ENCODE peak calls at places on chromosomes 12 and 14, in five cellular contexts. H, M, K, B and P are unnamed samples.

GRCh38 chr12:113171543-113171942 is 13.7 kb downstream of the DDX54 start:
- DNase-seq in H (no peak), M (no peak), B (no peak), K (no peak), P (no peak)

GRCh38 chr12:131151558-131152345 is 198.0 kb downstream of the ADGRD1 start:
- DNase-seq in M (peak; percentile 3), K (no peak), H (no peak), B (no peak), P (no peak)

GRCh38 chr14:61891251-61891650 is 129.0 kb downstream of the SNAPC1 start:
- DNase-seq in H (peak; percentile 4), M (no peak), K (no peak), B (no peak), P (no peak)

GRCh38 chr12:50961708-50962107 is 9.4 kb downstream of the HIGD1C start:
- DNase-seq in H (peak; percentile 60), B (no peak), M (no peak), K (no peak), P (no peak)

GRCh38 chr12:19489168-19489567 is 49.9 kb downstream of the AEBP2 start:
- DNase-seq in M (no peak), K (no peak), H (no peak), B (no peak), P (no peak)

GRCh38 chr14:53151867-53152626 is 1.1 kb downstream of the DDHD1 start:
- DNase-seq in B (peak; percentile 78), K (peak; percentile 90), H (peak; percentile 41), M (peak; percentile 38), P (no peak)

GRCh38 chr12:7994731-7995205 is 37.7 kb upstream of the FOXJ2 start:
- DNase-seq in M (no peak), B (no peak), H (peak; percentile 95), K (no peak), P (no peak)

GRCh38 chr12:26744697-26745440 is 88.1 kb downstream of the ITPR2 start:
- DNase-seq in K (no peak), H (no peak), B (no peak), M (no peak), P (no peak)

GRCh38 chr12:65525501-65526141 is 247.1 kb downstream of the MSRB3 start:
- DNase-seq in H (peak; percentile 34), M (no peak), B (no peak), K (no peak), P (no peak)

GRCh38 chr14:22994762-22995275 is 12.5 kb upstream of the AJUBA start:
- DNase-seq in K (no peak), M (peak; percentile 44), H (peak; percentile 56), B (no peak), P (no peak)

GRCh38 chr12:99087278-99087677 is 442.2 kb downstream of the APAF1 start:
- DNase-seq in M (no peak), K (no peak), H (no peak), B (no peak), P (no peak)

GRCh38 chr14:43789458-43789857 is 717.6 kb downstream of the FSCB start:
- DNase-seq in B (no peak), M (no peak), H (no peak), K (no peak), P (no peak)

GRCh38 chr14:37620856-37621255 is 25.4 kb downstream of the TTC6 start:
- DNase-seq in H (no peak), B (no peak), K (no peak), M (no peak), P (no peak)

GRCh38 chr12:7638764-7639570 is 26.7 kb downstream of the APOBEC1 start:
- DNase-seq in H (peak; percentile 85), K (no peak), M (peak; percentile 89), B (peak; percentile 76), P (peak; percentile 45)

GRCh38 chr12:90390947-90391346 is 564.0 kb downstream of the CCER1 start:
- DNase-seq in K (no peak), B (no peak), H (peak; percentile 49), M (no peak), P (no peak)

GRCh38 chr12:58787021-58787760 is 133.1 kb downstream of the LRIG3 start:
- DNase-seq in K (no peak), B (no peak), H (peak; percentile 51), M (no peak), P (no peak)

GRCh38 chr14:56294125-56294524 is 175.9 kb downstream of the PELI2 start:
- DNase-seq in K (no peak), M (no peak), B (no peak), H (no peak), P (no peak)

GRCh38 chr12:71162832-71163711 is 5.3 kb upstream of the TSPAN8 start:
- DNase-seq in B (no peak), M (no peak), K (no peak), H (no peak), P (no peak)

GRCh38 chr12:90102957-90103652 is 394.5 kb upstream of the ATP2B1 start:
- DNase-seq in H (peak; percentile 67), B (no peak), K (no peak), M (no peak), P (no peak)

GRCh38 chr12:60072911-60073310 is 477.1 kb downstream of the SLC16A7 start:
- DNase-seq in K (no peak), H (peak; percentile 70), M (no peak), B (no peak), P (no peak)

GRCh38 chr14:105440992-105441391 is 21.4 kb downstream of the MTA1 start:
- DNase-seq in K (peak; percentile 53), B (no peak), H (no peak), M (no peak), P (no peak)

GRCh38 chr12:553216-554000 is 93.7 kb downstream of the B4GALNT3 start:
- DNase-seq in B (no peak), M (no peak), H (no peak), K (no peak), P (no peak)

DNA sequence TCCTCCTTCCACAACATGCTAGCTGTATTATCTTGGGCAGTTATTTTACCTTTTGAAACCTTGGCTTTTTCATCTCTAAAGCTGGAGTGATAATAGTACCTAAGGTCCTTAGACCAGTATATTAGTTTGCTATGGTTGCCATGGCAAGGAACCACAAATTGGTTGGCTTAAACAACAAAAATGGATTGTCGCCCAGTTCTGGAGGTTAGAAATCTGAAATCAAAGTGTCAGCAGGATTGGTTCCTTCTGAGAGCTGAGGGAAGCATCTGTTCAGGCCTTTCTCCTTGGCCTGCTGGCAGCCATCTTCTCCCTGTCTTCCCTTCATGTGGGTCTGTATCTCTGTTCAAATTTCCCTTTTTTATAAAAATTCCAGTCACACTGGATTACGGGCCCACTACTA is 55.5 kb upstream of the SLC35F4 start:
- DNase-seq in H (no peak), B (no peak), M (no peak), K (no peak), P (no peak)
- H3K27me3 ChIP-seq in H (no peaks in the 10 kb centered on the region), B (no peaks in the 10 kb centered on the region), M (no peaks in the 10 kb centered on the region), K (no peaks in the 10 kb centered on the region), P (no peaks in the 10 kb centered on the region)

GRCh38 chr14:94172545-94172944 is 1.6 kb upstream of the PPP4R4 start:
- DNase-seq in M (no peak), K (no peak), H (no peak), B (no peak), P (no peak)

GRCh38 chr14:94173471-94173884 is 644 bp upstream of the PPP4R4 start:
- DNase-seq in H (no peak), M (peak; percentile 13), B (no peak), K (peak; percentile 79), P (no peak)

GRCh38 chr14:94175403-94176146 is 1.5 kb downstream of the PPP4R4 start:
- DNase-seq in B (no peak), M (no peak), H (no peak), K (no peak), P (no peak)

GRCh38 chr14:94174622-94175402 is 690 bp downstream of the PPP4R4 start:
- DNase-seq in M (no peak), H (no peak), B (peak; percentile 68), K (no peak), P (no peak)

GRCh38 chr14:94173885-94174621 is at the start of gene PPP4R4:
- DNase-seq in K (peak; percentile 97), B (peak; percentile 92), M (peak; percentile 29), H (peak; percentile 69), P (peak; percentile 44)
- H3K27ac ChIP-seq in K (peak within 1 kb of the TSS; percentile 68), B (peak within 1 kb of the TSS; percentile 41), M (peak within 1 kb of the TSS; percentile 78), H (no peak within 1 kb of the TSS), P (peak within 1 kb of the TSS; percentile 67)

DNA sequence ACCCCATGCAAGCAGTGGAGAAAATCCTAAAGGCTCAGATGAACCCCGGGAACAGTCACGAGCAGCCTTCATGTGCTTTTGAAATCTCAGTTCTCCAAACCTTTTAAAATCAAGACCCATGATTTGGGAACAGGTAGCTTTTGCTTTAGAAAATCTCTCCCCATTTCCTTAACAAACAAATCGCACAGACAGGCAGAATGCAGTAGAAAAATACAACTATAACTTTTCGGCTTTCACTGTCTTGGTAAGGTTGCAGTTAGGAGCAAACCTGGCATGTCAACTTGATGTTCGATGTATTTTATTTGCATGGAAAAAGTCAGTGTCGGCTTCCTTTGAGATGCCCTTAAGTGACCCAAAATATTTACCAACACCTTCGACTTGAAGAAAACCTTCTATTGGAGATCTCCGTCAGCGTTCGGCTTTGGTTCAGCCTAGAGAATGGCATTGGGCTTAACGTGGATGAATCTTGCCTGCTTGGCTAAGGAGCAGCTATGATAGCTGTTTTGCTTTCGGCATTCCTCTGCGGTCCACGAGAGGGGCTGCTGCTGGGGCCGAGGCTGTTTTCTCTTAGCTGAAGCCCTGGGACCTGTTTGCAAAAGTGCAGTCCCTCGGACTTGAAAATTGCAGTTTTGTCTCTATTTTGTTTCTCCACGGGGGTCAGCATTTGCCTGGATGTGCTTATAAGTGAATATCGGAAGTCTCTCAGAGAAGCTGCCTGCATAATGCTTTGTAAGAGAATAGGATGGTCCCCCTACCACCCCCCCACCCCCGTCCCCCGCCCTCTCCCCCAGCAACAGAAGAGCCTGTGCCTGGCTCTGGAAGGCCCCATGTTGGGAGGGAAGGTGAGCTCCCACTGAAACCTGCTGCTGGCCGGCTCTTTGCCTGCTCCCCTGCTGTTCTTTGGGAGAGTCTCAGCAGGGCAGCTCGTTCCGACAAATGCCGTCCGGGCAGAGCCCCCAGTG is 122.8 kb downstream of the AACS start:
- DNase-seq in H (no peak), B (no peak), K (no peak), M (no peak), P (no peak)
- H3K4me1 ChIP-seq in H (no peaks in the 10 kb centered on the region), B (peaks cover 31% of the 10 kb centered on the region), K (peaks cover 23% of the 10 kb centered on the region), M (no peaks in the 10 kb centered on the region), P (peaks cover 24% of the 10 kb centered on the region)

GRCh38 chr14:76135722-76136121 is 16.0 kb upstream of the GPATCH2L start:
- DNase-seq in H (no peak), B (no peak), K (no peak), M (no peak), P (no peak)
- H3K27me3 ChIP-seq in H (peaks cover 35% of the 10 kb centered on the region), B (peaks cover 97% of the 10 kb centered on the region), K (peaks cover 28% of the 10 kb centered on the region), M (peaks cover 2% of the 10 kb centered on the region), P (no peaks in the 10 kb centered on the region)

GRCh38 chr12:111642681-111643427 is 42.9 kb downstream of the BRAP start:
- DNase-seq in H (peak; percentile 71), K (no peak), M (no peak), B (no peak), P (no peak)
- H3K27ac ChIP-seq in H (peak overlapping the region; percentile 43), K (peak overlapping the region; percentile 72), M (peak overlapping the region; percentile 57), B (no peak overlapping the region), P (no peak overlapping the region)

GRCh38 chr14:52025952-52026510 is 36.7 kb downstream of the RTRAF start:
- DNase-seq in K (no peak), H (no peak), M (no peak), B (no peak), P (no peak)

GRCh38 chr14:52020866-52021717 is 31.7 kb downstream of the RTRAF start:
- DNase-seq in K (no peak), H (no peak), B (no peak), M (no peak), P (no peak)

GRCh38 chr14:52025310-52025709 is 36.0 kb downstream of the RTRAF start:
- DNase-seq in B (no peak), H (peak; percentile 95), M (no peak), K (no peak), P (no peak)

GRCh38 chr14:52021971-52022600 is 32.7 kb downstream of the RTRAF start:
- DNase-seq in B (no peak), H (no peak), M (no peak), K (no peak), P (no peak)

GRCh38 chr14:52023518-52023917 is 34.2 kb downstream of the RTRAF start:
- DNase-seq in H (peak; percentile 86), B (no peak), K (no peak), M (no peak), P (no peak)
- H3K4me1 ChIP-seq in H (peaks cover 36% of the 10 kb centered on the region), B (peaks cover 5% of the 10 kb centered on the region), K (peaks cover 14% of the 10 kb centered on the region), M (no peaks in the 10 kb centered on the region), P (peaks cover 4% of the 10 kb centered on the region)